ENCODE peak calls at places on chromosome 5, in seven cellular contexts. One of them, this sample, is unnamed.

GRCh38 chr5:146828385-146828784 is 50.2 kb downstream of the PPP2R2B start:
- DNase-seq in activated naive CD4-positive, alpha-beta T cell treated with anti-CD3 and anti-CD28 coated beads, Interleukin-2, amount 50 U/mL, for 16 hours: no peak
- DNase-seq in Calu3: no peak
- DNase-seq in activated CD4-positive, alpha-beta T cell treated with anti-CD3 and anti-CD28 coated beads, Interleukin-2, amount 50 U/mL, for 4 hours: no peak
- DNase-seq in NCI-H1092: no peak
- DNase-seq in stimulated activated CD4-positive, alpha-beta T cell treated with anti-CD3 and anti-CD28 coated beads, Interleukin-2, amount 100 ng/mL, for 48 hours: no peak
- DNase-seq in LHCN-M2: no peak
- DNase-seq in this sample: no peak

GRCh38 chr5:6745706-6746217 is 32.5 kb downstream of the TENT4A start:
- DNase-seq in Calu3: peak; percentile 36
- DNase-seq in stimulated activated CD4-positive, alpha-beta T cell treated with anti-CD3 and anti-CD28 coated beads, Interleukin-2, amount 100 ng/mL, for 48 hours: no peak
- DNase-seq in NCI-H1092: no peak
- DNase-seq in LHCN-M2: peak; percentile 57
- DNase-seq in activated CD4-positive, alpha-beta T cell treated with anti-CD3 and anti-CD28 coated beads, Interleukin-2, amount 50 U/mL, for 4 hours: no peak
- DNase-seq in activated naive CD4-positive, alpha-beta T cell treated with anti-CD3 and anti-CD28 coated beads, Interleukin-2, amount 50 U/mL, for 16 hours: no peak
- DNase-seq in this sample: peak; percentile 52

GRCh38 chr5:141223112-141223783 is at the start of gene PCDHB14:
- DNase-seq in Calu3: peak; percentile 66
- DNase-seq in stimulated activated CD4-positive, alpha-beta T cell treated with anti-CD3 and anti-CD28 coated beads, Interleukin-2, amount 100 ng/mL, for 48 hours: no peak
- DNase-seq in LHCN-M2: peak; percentile 35
- DNase-seq in activated naive CD4-positive, alpha-beta T cell treated with anti-CD3 and anti-CD28 coated beads, Interleukin-2, amount 50 U/mL, for 16 hours: no peak
- DNase-seq in NCI-H1092: peak; percentile 47
- DNase-seq in activated CD4-positive, alpha-beta T cell treated with anti-CD3 and anti-CD28 coated beads, Interleukin-2, amount 50 U/mL, for 4 hours: no peak
- DNase-seq in this sample: peak; percentile 36

GRCh38 chr5:39523821-39524220 is 99.0 kb upstream of the DAB2 start:
- DNase-seq in LHCN-M2: peak; percentile 49
- DNase-seq in activated naive CD4-positive, alpha-beta T cell treated with anti-CD3 and anti-CD28 coated beads, Interleukin-2, amount 50 U/mL, for 16 hours: no peak
- DNase-seq in Calu3: no peak
- DNase-seq in stimulated activated CD4-positive, alpha-beta T cell treated with anti-CD3 and anti-CD28 coated beads, Interleukin-2, amount 100 ng/mL, for 48 hours: no peak
- DNase-seq in NCI-H1092: no peak
- DNase-seq in activated CD4-positive, alpha-beta T cell treated with anti-CD3 and anti-CD28 coated beads, Interleukin-2, amount 50 U/mL, for 4 hours: no peak
- DNase-seq in this sample: no peak

GRCh38 chr5:137146402-137146889 is 352.7 kb downstream of the SPOCK1 start:
- DNase-seq in NCI-H1092: no peak
- DNase-seq in stimulated activated CD4-positive, alpha-beta T cell treated with anti-CD3 and anti-CD28 coated beads, Interleukin-2, amount 100 ng/mL, for 48 hours: no peak
- DNase-seq in LHCN-M2: peak; percentile 98
- DNase-seq in Calu3: peak; percentile 69
- DNase-seq in activated CD4-positive, alpha-beta T cell treated with anti-CD3 and anti-CD28 coated beads, Interleukin-2, amount 50 U/mL, for 4 hours: no peak
- DNase-seq in activated naive CD4-positive, alpha-beta T cell treated with anti-CD3 and anti-CD28 coated beads, Interleukin-2, amount 50 U/mL, for 16 hours: no peak
- DNase-seq in this sample: peak; percentile 66

GRCh38 chr5:94508421-94509148 is 109.8 kb downstream of the KIAA0825 start:
- DNase-seq in activated CD4-positive, alpha-beta T cell treated with anti-CD3 and anti-CD28 coated beads, Interleukin-2, amount 50 U/mL, for 4 hours: no peak
- DNase-seq in stimulated activated CD4-positive, alpha-beta T cell treated with anti-CD3 and anti-CD28 coated beads, Interleukin-2, amount 100 ng/mL, for 48 hours: no peak
- DNase-seq in NCI-H1092: peak; percentile 14
- DNase-seq in activated naive CD4-positive, alpha-beta T cell treated with anti-CD3 and anti-CD28 coated beads, Interleukin-2, amount 50 U/mL, for 16 hours: no peak
- DNase-seq in Calu3: no peak
- DNase-seq in LHCN-M2: no peak
- DNase-seq in this sample: no peak

GRCh38 chr5:171968512-171968911 is 37.9 kb downstream of the FBXW11 start:
- DNase-seq in activated naive CD4-positive, alpha-beta T cell treated with anti-CD3 and anti-CD28 coated beads, Interleukin-2, amount 50 U/mL, for 16 hours: no peak
- DNase-seq in Calu3: no peak
- DNase-seq in activated CD4-positive, alpha-beta T cell treated with anti-CD3 and anti-CD28 coated beads, Interleukin-2, amount 50 U/mL, for 4 hours: no peak
- DNase-seq in stimulated activated CD4-positive, alpha-beta T cell treated with anti-CD3 and anti-CD28 coated beads, Interleukin-2, amount 100 ng/mL, for 48 hours: no peak
- DNase-seq in NCI-H1092: no peak
- DNase-seq in LHCN-M2: no peak
- DNase-seq in this sample: no peak

GRCh38 chr5:143106175-143106574 is 297.3 kb downstream of the NR3C1 start:
- DNase-seq in Calu3: peak; percentile 8
- DNase-seq in activated CD4-positive, alpha-beta T cell treated with anti-CD3 and anti-CD28 coated beads, Interleukin-2, amount 50 U/mL, for 4 hours: no peak
- DNase-seq in LHCN-M2: peak; percentile 97
- DNase-seq in activated naive CD4-positive, alpha-beta T cell treated with anti-CD3 and anti-CD28 coated beads, Interleukin-2, amount 50 U/mL, for 16 hours: no peak
- DNase-seq in NCI-H1092: peak; percentile 26
- DNase-seq in stimulated activated CD4-positive, alpha-beta T cell treated with anti-CD3 and anti-CD28 coated beads, Interleukin-2, amount 100 ng/mL, for 48 hours: no peak
- DNase-seq in this sample: peak; percentile 40

GRCh38 chr5:58717303-58718012 is 134.6 kb downstream of the RAB3C start:
- DNase-seq in activated CD4-positive, alpha-beta T cell treated with anti-CD3 and anti-CD28 coated beads, Interleukin-2, amount 50 U/mL, for 4 hours: no peak
- DNase-seq in Calu3: no peak
- DNase-seq in activated naive CD4-positive, alpha-beta T cell treated with anti-CD3 and anti-CD28 coated beads, Interleukin-2, amount 50 U/mL, for 16 hours: no peak
- DNase-seq in NCI-H1092: no peak
- DNase-seq in stimulated activated CD4-positive, alpha-beta T cell treated with anti-CD3 and anti-CD28 coated beads, Interleukin-2, amount 100 ng/mL, for 48 hours: no peak
- DNase-seq in LHCN-M2: no peak
- DNase-seq in this sample: peak; percentile 4

GRCh38 chr5:16916262-16916878 is 19.7 kb downstream of the MYO10 start:
- DNase-seq in NCI-H1092: no peak
- DNase-seq in Calu3: peak; percentile 23
- DNase-seq in activated CD4-positive, alpha-beta T cell treated with anti-CD3 and anti-CD28 coated beads, Interleukin-2, amount 50 U/mL, for 4 hours: no peak
- DNase-seq in LHCN-M2: peak; percentile 98
- DNase-seq in stimulated activated CD4-positive, alpha-beta T cell treated with anti-CD3 and anti-CD28 coated beads, Interleukin-2, amount 100 ng/mL, for 48 hours: no peak
- DNase-seq in activated naive CD4-positive, alpha-beta T cell treated with anti-CD3 and anti-CD28 coated beads, Interleukin-2, amount 50 U/mL, for 16 hours: no peak
- DNase-seq in this sample: peak; percentile 66

GRCh38 chr5:154293219-154293618 is 102.7 kb downstream of the GALNT10 start:
- DNase-seq in stimulated activated CD4-positive, alpha-beta T cell treated with anti-CD3 and anti-CD28 coated beads, Interleukin-2, amount 100 ng/mL, for 48 hours: no peak
- DNase-seq in activated naive CD4-positive, alpha-beta T cell treated with anti-CD3 and anti-CD28 coated beads, Interleukin-2, amount 50 U/mL, for 16 hours: no peak
- DNase-seq in activated CD4-positive, alpha-beta T cell treated with anti-CD3 and anti-CD28 coated beads, Interleukin-2, amount 50 U/mL, for 4 hours: no peak
- DNase-seq in NCI-H1092: no peak
- DNase-seq in LHCN-M2: no peak
- DNase-seq in Calu3: no peak
- DNase-seq in this sample: no peak

GRCh38 chr5:164356790-164357189 is 851.4 kb downstream of the MAT2B start:
- DNase-seq in activated naive CD4-positive, alpha-beta T cell treated with anti-CD3 and anti-CD28 coated beads, Interleukin-2, amount 50 U/mL, for 16 hours: no peak
- DNase-seq in stimulated activated CD4-positive, alpha-beta T cell treated with anti-CD3 and anti-CD28 coated beads, Interleukin-2, amount 100 ng/mL, for 48 hours: no peak
- DNase-seq in LHCN-M2: no peak
- DNase-seq in NCI-H1092: no peak
- DNase-seq in activated CD4-positive, alpha-beta T cell treated with anti-CD3 and anti-CD28 coated beads, Interleukin-2, amount 50 U/mL, for 4 hours: no peak
- DNase-seq in Calu3: no peak
- DNase-seq in this sample: no peak

GRCh38 chr5:69485471-69485870 is 7.1 kb upstream of the OCLN start:
- DNase-seq in activated CD4-positive, alpha-beta T cell treated with anti-CD3 and anti-CD28 coated beads, Interleukin-2, amount 50 U/mL, for 4 hours: no peak
- DNase-seq in NCI-H1092: no peak
- DNase-seq in LHCN-M2: no peak
- DNase-seq in stimulated activated CD4-positive, alpha-beta T cell treated with anti-CD3 and anti-CD28 coated beads, Interleukin-2, amount 100 ng/mL, for 48 hours: no peak
- DNase-seq in Calu3: no peak
- DNase-seq in activated naive CD4-positive, alpha-beta T cell treated with anti-CD3 and anti-CD28 coated beads, Interleukin-2, amount 50 U/mL, for 16 hours: no peak
- DNase-seq in this sample: no peak

GRCh38 chr5:59874675-59875074 is 18.9 kb downstream of the PDE4D start:
- DNase-seq in Calu3: no peak
- DNase-seq in LHCN-M2: peak; percentile 75
- DNase-seq in NCI-H1092: no peak
- DNase-seq in activated naive CD4-positive, alpha-beta T cell treated with anti-CD3 and anti-CD28 coated beads, Interleukin-2, amount 50 U/mL, for 16 hours: no peak
- DNase-seq in stimulated activated CD4-positive, alpha-beta T cell treated with anti-CD3 and anti-CD28 coated beads, Interleukin-2, amount 100 ng/mL, for 48 hours: no peak
- DNase-seq in activated CD4-positive, alpha-beta T cell treated with anti-CD3 and anti-CD28 coated beads, Interleukin-2, amount 50 U/mL, for 4 hours: no peak
- DNase-seq in this sample: no peak

GRCh38 chr5:124274949-124275348 is 471.5 kb downstream of the ZNF608 start:
- DNase-seq in activated naive CD4-positive, alpha-beta T cell treated with anti-CD3 and anti-CD28 coated beads, Interleukin-2, amount 50 U/mL, for 16 hours: no peak
- DNase-seq in stimulated activated CD4-positive, alpha-beta T cell treated with anti-CD3 and anti-CD28 coated beads, Interleukin-2, amount 100 ng/mL, for 48 hours: no peak
- DNase-seq in NCI-H1092: no peak
- DNase-seq in Calu3: no peak
- DNase-seq in activated CD4-positive, alpha-beta T cell treated with anti-CD3 and anti-CD28 coated beads, Interleukin-2, amount 50 U/mL, for 4 hours: no peak
- DNase-seq in LHCN-M2: peak; percentile 70
- DNase-seq in this sample: peak; percentile 23

GRCh38 chr5:1314564-1314982 is 19.7 kb upstream of the TERT start:
- DNase-seq in stimulated activated CD4-positive, alpha-beta T cell treated with anti-CD3 and anti-CD28 coated beads, Interleukin-2, amount 100 ng/mL, for 48 hours: no peak
- DNase-seq in LHCN-M2: no peak
- DNase-seq in NCI-H1092: no peak
- DNase-seq in Calu3: no peak
- DNase-seq in activated naive CD4-positive, alpha-beta T cell treated with anti-CD3 and anti-CD28 coated beads, Interleukin-2, amount 50 U/mL, for 16 hours: no peak
- DNase-seq in activated CD4-positive, alpha-beta T cell treated with anti-CD3 and anti-CD28 coated beads, Interleukin-2, amount 50 U/mL, for 4 hours: no peak
- DNase-seq in this sample: no peak

GRCh38 chr5:53915120-53915519 is 354.7 kb downstream of the NDUFS4 start:
- DNase-seq in LHCN-M2: no peak
- DNase-seq in activated naive CD4-positive, alpha-beta T cell treated with anti-CD3 and anti-CD28 coated beads, Interleukin-2, amount 50 U/mL, for 16 hours: no peak
- DNase-seq in Calu3: no peak
- DNase-seq in stimulated activated CD4-positive, alpha-beta T cell treated with anti-CD3 and anti-CD28 coated beads, Interleukin-2, amount 100 ng/mL, for 48 hours: no peak
- DNase-seq in NCI-H1092: no peak
- DNase-seq in activated CD4-positive, alpha-beta T cell treated with anti-CD3 and anti-CD28 coated beads, Interleukin-2, amount 50 U/mL, for 4 hours: no peak
- DNase-seq in this sample: no peak

GRCh38 chr5:68319316-68320093 is 103.9 kb downstream of the PIK3R1 start:
- DNase-seq in NCI-H1092: no peak
- DNase-seq in LHCN-M2: peak; percentile 70
- DNase-seq in activated naive CD4-positive, alpha-beta T cell treated with anti-CD3 and anti-CD28 coated beads, Interleukin-2, amount 50 U/mL, for 16 hours: no peak
- DNase-seq in Calu3: no peak
- DNase-seq in activated CD4-positive, alpha-beta T cell treated with anti-CD3 and anti-CD28 coated beads, Interleukin-2, amount 50 U/mL, for 4 hours: no peak
- DNase-seq in stimulated activated CD4-positive, alpha-beta T cell treated with anti-CD3 and anti-CD28 coated beads, Interleukin-2, amount 100 ng/mL, for 48 hours: no peak
- DNase-seq in this sample: peak; percentile 74

GRCh38 chr5:173321886-173322285 is 6.3 kb downstream of the STC2 start:
- DNase-seq in NCI-H1092: no peak
- DNase-seq in activated CD4-positive, alpha-beta T cell treated with anti-CD3 and anti-CD28 coated beads, Interleukin-2, amount 50 U/mL, for 4 hours: no peak
- DNase-seq in LHCN-M2: peak; percentile 80
- DNase-seq in stimulated activated CD4-positive, alpha-beta T cell treated with anti-CD3 and anti-CD28 coated beads, Interleukin-2, amount 100 ng/mL, for 48 hours: no peak
- DNase-seq in activated naive CD4-positive, alpha-beta T cell treated with anti-CD3 and anti-CD28 coated beads, Interleukin-2, amount 50 U/mL, for 16 hours: no peak
- DNase-seq in Calu3: no peak
- DNase-seq in this sample: no peak

GRCh38 chr5:112159435-112159834 is 259.6 kb downstream of the EPB41L4A start:
- DNase-seq in activated CD4-positive, alpha-beta T cell treated with anti-CD3 and anti-CD28 coated beads, Interleukin-2, amount 50 U/mL, for 4 hours: no peak
- DNase-seq in Calu3: no peak
- DNase-seq in NCI-H1092: no peak
- DNase-seq in activated naive CD4-positive, alpha-beta T cell treated with anti-CD3 and anti-CD28 coated beads, Interleukin-2, amount 50 U/mL, for 16 hours: no peak
- DNase-seq in stimulated activated CD4-positive, alpha-beta T cell treated with anti-CD3 and anti-CD28 coated beads, Interleukin-2, amount 100 ng/mL, for 48 hours: no peak
- DNase-seq in LHCN-M2: no peak
- DNase-seq in this sample: no peak

GRCh38 chr5:14211818-14212799 is 69.0 kb downstream of the TRIO start:
- DNase-seq in activated naive CD4-positive, alpha-beta T cell treated with anti-CD3 and anti-CD28 coated beads, Interleukin-2, amount 50 U/mL, for 16 hours: no peak
- DNase-seq in stimulated activated CD4-positive, alpha-beta T cell treated with anti-CD3 and anti-CD28 coated beads, Interleukin-2, amount 100 ng/mL, for 48 hours: no peak
- DNase-seq in activated CD4-positive, alpha-beta T cell treated with anti-CD3 and anti-CD28 coated beads, Interleukin-2, amount 50 U/mL, for 4 hours: no peak
- DNase-seq in NCI-H1092: no peak
- DNase-seq in Calu3: no peak
- DNase-seq in LHCN-M2: no peak
- DNase-seq in this sample: no peak

GRCh38 chr5:154829589-154830218 is 20.7 kb downstream of the FAXDC2 start:
- DNase-seq in activated CD4-positive, alpha-beta T cell treated with anti-CD3 and anti-CD28 coated beads, Interleukin-2, amount 50 U/mL, for 4 hours: peak; percentile 11
- DNase-seq in stimulated activated CD4-positive, alpha-beta T cell treated with anti-CD3 and anti-CD28 coated beads, Interleukin-2, amount 100 ng/mL, for 48 hours: peak; percentile 5
- DNase-seq in Calu3: peak; percentile 21
- DNase-seq in activated naive CD4-positive, alpha-beta T cell treated with anti-CD3 and anti-CD28 coated beads, Interleukin-2, amount 50 U/mL, for 16 hours: no peak
- DNase-seq in NCI-H1092: no peak
- DNase-seq in LHCN-M2: no peak
- DNase-seq in this sample: peak; percentile 50

GRCh38 chr5:98977723-98978122 is 48.9 kb upstream of the CHD1 start:
- DNase-seq in stimulated activated CD4-positive, alpha-beta T cell treated with anti-CD3 and anti-CD28 coated beads, Interleukin-2, amount 100 ng/mL, for 48 hours: no peak
- DNase-seq in LHCN-M2: no peak
- DNase-seq in activated naive CD4-positive, alpha-beta T cell treated with anti-CD3 and anti-CD28 coated beads, Interleukin-2, amount 50 U/mL, for 16 hours: no peak
- DNase-seq in Calu3: peak; percentile 19
- DNase-seq in activated CD4-positive, alpha-beta T cell treated with anti-CD3 and anti-CD28 coated beads, Interleukin-2, amount 50 U/mL, for 4 hours: no peak
- DNase-seq in NCI-H1092: no peak
- DNase-seq in this sample: no peak

This sample was measured in A549.